ENCODE peak calls at places on chromosomes 6 and 20, in five cellular contexts. U, M, A, X and J are unnamed samples.

GRCh38 chr20:37524859-37525708 is 2.6 kb downstream of the BLCAP start:
- DNase-seq in U (no peak), M (peak), A (no peak), X (peak), J (no peak)

GRCh38 chr6:39128106-39128505 is 13.1 kb upstream of the SAYSD1 start:
- DNase-seq in U (no peak), M (no peak), A (no peak), X (no peak), J (no peak)

GRCh38 chr6:135871878-135872277 is 20.4 kb downstream of the PDE7B start:
- DNase-seq in U (no peak), M (no peak), A (peak), X (peak), J (no peak)

GRCh38 chr6:36115412-36115811 is 14.9 kb upstream of the MAPK13 start:
- DNase-seq in U (no peak), M (no peak), A (no peak), X (no peak), J (no peak)

GRCh38 chr20:33685328-33686007 is 717 bp downstream of the E2F1 start:
- DNase-seq in U (no peak), M (no peak), A (no peak), X (no peak), J (peak)

GRCh38 chr20:56716806-56717205 is 87.7 kb downstream of the TFAP2C start:
- DNase-seq in U (no peak), M (no peak), A (no peak), X (no peak), J (no peak)

GRCh38 chr20:23147964-23148720 is 62.0 kb upstream of the CD93 start:
- DNase-seq in U (no peak), M (peak), A (peak), X (peak), J (peak)

GRCh38 chr6:67952948-67953347 is 682.1 kb upstream of the ADGRB3 start:
- DNase-seq in U (no peak), M (no peak), A (no peak), X (no peak), J (no peak)

GRCh38 chr20:60395993-60396392 is 437.8 kb downstream of the CDH26 start:
- DNase-seq in U (no peak), M (no peak), A (no peak), X (no peak), J (no peak)

GRCh38 chr6:150684715-150685459 is 85.2 kb downstream of the PLEKHG1 start:
- DNase-seq in U (no peak), M (no peak), A (no peak), X (no peak), J (no peak)

GRCh38 chr6:41097467-41098090 is 24.8 kb downstream of the NFYA start:
- DNase-seq in U (no peak), M (no peak), A (peak), X (peak), J (no peak)

GRCh38 chr6:156720739-156721714 is 56.2 kb upstream of the ARID1B start:
- DNase-seq in U (no peak), M (peak), A (peak), X (no peak), J (no peak)

GRCh38 chr20:47741669-47742345 is 43.5 kb downstream of the SULF2 start:
- DNase-seq in U (no peak), M (no peak), A (no peak), X (no peak), J (no peak)

GRCh38 chr20:47743671-47744070 is 41.6 kb downstream of the SULF2 start:
- DNase-seq in U (no peak), M (no peak), A (no peak), X (no peak), J (no peak)

GRCh38 chr20:47736570-47737152 is 48.6 kb downstream of the SULF2 start:
- DNase-seq in U (no peak), M (no peak), A (no peak), X (no peak), J (no peak)

GRCh38 chr20:47737923-47738322 is 47.4 kb downstream of the SULF2 start:
- DNase-seq in U (no peak), M (no peak), A (no peak), X (no peak), J (no peak)

GRCh38 chr20:47740225-47741184 is 44.8 kb downstream of the SULF2 start:
- DNase-seq in U (no peak), M (no peak), A (no peak), X (no peak), J (no peak)
- TF ChIP-seq CTCF in U (no peak), M (no peak), A (no peak), X (no peak), J (no peak)

GRCh38 chr20:50308513-50309279 is 118.1 kb downstream of the CEBPB start:
- DNase-seq in U (peak), M (peak), A (peak), X (peak), J (no peak)
- TF ChIP-seq CTCF in U (peak), M (no peak), A (peak), X (no peak), J (no peak)

GRCh38 chr20:45890997-45891983 is at the start of the genes CTSA and NEURL2:
- DNase-seq in U (peak), M (peak), A (peak), X (peak), J (peak)
- TF ChIP-seq CTCF in U (peak), M (no peak), A (no peak), X (no peak), J (no peak)

GRCh38 chr6:701696-702479 is 8.9 kb upstream of the EXOC2 start:
- DNase-seq in U (no peak), M (no peak), A (no peak), X (no peak), J (no peak)
- TF ChIP-seq CTCF in U (no peak), M (no peak), A (peak), X (no peak), J (peak)

GRCh38 chr6:120384671-120385070 is 949.6 kb downstream of the TBC1D32 start:
- DNase-seq in U (no peak), M (no peak), A (peak), X (peak), J (no peak)

GRCh38 chr6:120373185-120373584 is 961.1 kb downstream of the TBC1D32 start:
- DNase-seq in U (no peak), M (no peak), A (no peak), X (no peak), J (no peak)

GRCh38 chr6:120378582-120379220 is 955.6 kb downstream of the TBC1D32 start:
- DNase-seq in U (no peak), M (no peak), A (peak), X (no peak), J (no peak)
- TF ChIP-seq CTCF in U (peak), M (peak), A (peak), X (peak), J (peak)

GRCh38 chr6:111107589-111107988 is 20.3 kb downstream of the SLC16A10 start:
- DNase-seq in U (no peak), M (no peak), A (no peak), X (no peak), J (no peak)

GRCh38 chr6:111101987-111102386 is 14.7 kb downstream of the SLC16A10 start:
- DNase-seq in U (no peak), M (no peak), A (no peak), X (no peak), J (no peak)

DNA sequence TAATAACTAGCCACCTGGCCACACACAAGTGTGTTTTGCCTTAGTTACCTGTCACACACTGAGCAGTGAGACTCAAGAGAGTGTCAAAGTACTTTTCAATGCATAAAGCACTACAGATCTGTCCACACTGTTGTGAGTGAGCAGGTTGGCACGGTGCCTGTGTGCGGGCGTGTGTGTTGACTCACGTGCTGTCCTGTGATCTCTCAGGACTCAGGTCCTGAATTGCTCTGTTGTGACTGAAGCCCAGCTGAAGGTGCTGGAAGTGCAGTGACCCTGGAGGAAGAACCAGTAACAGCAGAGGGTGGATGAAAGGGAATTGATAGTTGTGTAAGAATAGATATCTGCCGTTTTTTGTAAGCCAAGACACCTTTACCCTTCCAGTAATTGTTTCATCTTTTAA is 18.3 kb downstream of the SLC16A10 start:
- DNase-seq in U (no peak), M (peak), A (peak), X (peak), J (no peak)
- TF ChIP-seq CTCF in U (no peak), M (no peak), A (no peak), X (no peak), J (no peak)

GRCh38 chr6:55449219-55449618 is 122.0 kb downstream of the GFRAL start:
- DNase-seq in U (no peak), M (no peak), A (no peak), X (no peak), J (no peak)
- TF ChIP-seq CTCF in U (no peak), M (no peak), A (peak), X (no peak), J (peak)